ENCODE peak calls at places on chromosomes 11 and 22, in seven cellular contexts. One of them, this sample, is unnamed.

GRCh38 chr22:23501708-23502107 is 78.4 kb downstream of the IGLL1 start:
- DNase-seq in GM12878: no peak
- DNase-seq in H1: no peak
- DNase-seq in HCT116: no peak
- DNase-seq in HepG2: no peak
- DNase-seq in K562: no peak
- DNase-seq in SK-N-SH: peak
- DNase-seq in this sample: no peak

GRCh38 chr11:68314886-68315580 is 2.6 kb downstream of the LRP5 start:
- DNase-seq in HCT116: peak
- DNase-seq in GM12878: no peak
- DNase-seq in H1: no peak
- DNase-seq in K562: peak
- DNase-seq in SK-N-SH: peak
- DNase-seq in HepG2: peak
- DNase-seq in this sample: peak

GRCh38 chr22:26401726-26402125 is 27.3 kb upstream of the ASPHD2 start:
- DNase-seq in HCT116: peak
- DNase-seq in H1: no peak
- DNase-seq in GM12878: no peak
- DNase-seq in HepG2: no peak
- DNase-seq in SK-N-SH: no peak
- DNase-seq in K562: peak
- DNase-seq in this sample: no peak

GRCh38 chr11:28628412-28628811 is 520.2 kb downstream of the METTL15 start:
- DNase-seq in K562: no peak
- DNase-seq in GM12878: no peak
- DNase-seq in HepG2: no peak
- DNase-seq in HCT116: no peak
- DNase-seq in H1: no peak
- DNase-seq in SK-N-SH: no peak
- DNase-seq in this sample: no peak

GRCh38 chr22:26139320-26139719 is 29.9 kb upstream of the SEZ6L start:
- DNase-seq in K562: no peak
- DNase-seq in GM12878: no peak
- DNase-seq in HepG2: no peak
- DNase-seq in SK-N-SH: peak
- DNase-seq in HCT116: no peak
- DNase-seq in H1: no peak
- DNase-seq in this sample: no peak

GRCh38 chr11:117796456-117797428 is at the start of gene DSCAML1:
- DNase-seq in K562: peak
- DNase-seq in SK-N-SH: peak
- DNase-seq in GM12878: no peak
- DNase-seq in H1: peak
- DNase-seq in HCT116: no peak
- DNase-seq in HepG2: no peak
- DNase-seq in this sample: peak

GRCh38 chr11:35553831-35554230 is 28.4 kb upstream of the PAMR1 start:
- DNase-seq in H1: no peak
- DNase-seq in K562: no peak
- DNase-seq in GM12878: no peak
- DNase-seq in SK-N-SH: no peak
- DNase-seq in HCT116: no peak
- DNase-seq in HepG2: no peak
- DNase-seq in this sample: peak

GRCh38 chr11:109338131-109338530 is 83.9 kb upstream of the C11orf87 start:
- DNase-seq in HepG2: no peak
- DNase-seq in HCT116: no peak
- DNase-seq in K562: no peak
- DNase-seq in GM12878: no peak
- DNase-seq in SK-N-SH: no peak
- DNase-seq in H1: no peak
- DNase-seq in this sample: no peak

GRCh38 chr11:59262419-59262818 is 49.7 kb upstream of the MPEG1 start:
- DNase-seq in H1: no peak
- DNase-seq in SK-N-SH: no peak
- DNase-seq in HCT116: no peak
- DNase-seq in HepG2: no peak
- DNase-seq in GM12878: no peak
- DNase-seq in K562: no peak
- DNase-seq in this sample: no peak

GRCh38 chr22:26642465-26643367 is 14.7 kb upstream of the MIAT start:
- DNase-seq in HepG2: no peak
- DNase-seq in H1: peak
- DNase-seq in HCT116: no peak
- DNase-seq in GM12878: no peak
- DNase-seq in SK-N-SH: no peak
- DNase-seq in K562: peak
- DNase-seq in this sample: no peak

GRCh38 chr11:71307811-71308645 is 55.7 kb upstream of the SHANK2 start:
- DNase-seq in K562: no peak
- DNase-seq in H1: peak
- DNase-seq in GM12878: no peak
- DNase-seq in HCT116: no peak
- DNase-seq in HepG2: no peak
- DNase-seq in SK-N-SH: no peak
- DNase-seq in this sample: no peak

GRCh38 chr11:47773882-47774281 is 6.7 kb upstream of the FNBP4 start:
- DNase-seq in SK-N-SH: no peak
- DNase-seq in HCT116: no peak
- DNase-seq in K562: no peak
- DNase-seq in HepG2: no peak
- DNase-seq in H1: no peak
- DNase-seq in GM12878: no peak
- DNase-seq in this sample: no peak

GRCh38 chr11:107799245-107799859 is 59.2 kb downstream of the SLC35F2 start:
- DNase-seq in GM12878: peak
- DNase-seq in SK-N-SH: peak
- DNase-seq in HepG2: peak
- DNase-seq in HCT116: peak
- DNase-seq in K562: peak
- DNase-seq in H1: peak
- DNase-seq in this sample: peak

GRCh38 chr22:36379593-36380361 is 8.0 kb downstream of the MYH9 start:
- DNase-seq in HCT116: no peak
- DNase-seq in GM12878: no peak
- DNase-seq in HepG2: no peak
- DNase-seq in SK-N-SH: no peak
- DNase-seq in H1: no peak
- DNase-seq in K562: no peak
- DNase-seq in this sample: no peak

GRCh38 chr22:21996175-21996574 is 13.6 kb upstream of the TOP3B start:
- DNase-seq in HepG2: no peak
- DNase-seq in SK-N-SH: no peak
- DNase-seq in HCT116: no peak
- DNase-seq in GM12878: no peak
- DNase-seq in K562: no peak
- DNase-seq in H1: no peak
- DNase-seq in this sample: no peak

GRCh38 chr22:21998595-21999247 is 16.1 kb upstream of the TOP3B start:
- DNase-seq in K562: no peak
- DNase-seq in H1: no peak
- DNase-seq in HCT116: no peak
- DNase-seq in SK-N-SH: no peak
- DNase-seq in GM12878: no peak
- DNase-seq in HepG2: no peak
- DNase-seq in this sample: no peak

GRCh38 chr22:21992593-21993237 is 10.1 kb upstream of the TOP3B start:
- DNase-seq in H1: no peak
- DNase-seq in K562: peak
- DNase-seq in HepG2: no peak
- DNase-seq in HCT116: no peak
- DNase-seq in GM12878: no peak
- DNase-seq in SK-N-SH: no peak
- DNase-seq in this sample: no peak

GRCh38 chr22:21994881-21995444 is 12.4 kb upstream of the TOP3B start:
- DNase-seq in K562: no peak
- DNase-seq in HepG2: no peak
- DNase-seq in HCT116: no peak
- DNase-seq in SK-N-SH: no peak
- DNase-seq in H1: no peak
- DNase-seq in GM12878: no peak
- DNase-seq in this sample: no peak

DNA sequence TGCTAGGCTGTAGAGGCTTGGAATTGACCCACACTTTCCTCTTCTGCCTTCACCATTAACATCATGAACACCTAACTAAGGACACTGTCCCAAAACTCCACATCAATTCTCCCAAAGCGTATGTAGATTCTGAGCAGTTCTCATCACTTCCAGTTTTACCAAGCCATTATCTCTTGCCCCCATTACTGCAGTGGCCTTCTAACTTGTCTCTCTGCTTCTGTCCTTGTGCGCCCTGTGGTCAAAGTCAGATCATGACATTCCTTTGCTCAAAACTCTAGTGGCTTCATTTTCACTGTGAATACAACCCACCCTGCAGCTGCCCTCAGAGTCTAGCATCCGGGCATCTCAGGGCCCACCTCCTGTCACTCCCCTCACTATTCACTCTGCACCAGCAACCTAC is 13.1 kb upstream of the TOP3B start:
- DNase-seq in H1: no peak
- DNase-seq in SK-N-SH: no peak
- DNase-seq in K562: no peak
- DNase-seq in HCT116: no peak
- DNase-seq in HepG2: no peak
- DNase-seq in GM12878: no peak
- DNase-seq in this sample: no peak
- TF ChIP-seq JUND in H1: no peak
- TF ChIP-seq JUND in SK-N-SH: no peak
- TF ChIP-seq JUND in K562: no peak
- TF ChIP-seq JUND in HCT116: no peak
- TF ChIP-seq JUND in HepG2: no peak
- TF ChIP-seq JUND in GM12878: no peak
- TF ChIP-seq JUND in this sample: no peak

GRCh38 chr11:93033093-93033492 is 63.6 kb downstream of the MTNR1B start:
- DNase-seq in SK-N-SH: no peak
- DNase-seq in H1: no peak
- DNase-seq in HepG2: no peak
- DNase-seq in HCT116: no peak
- DNase-seq in K562: no peak
- DNase-seq in GM12878: no peak
- DNase-seq in this sample: no peak

GRCh38 chr11:93034031-93034430 is 64.6 kb downstream of the MTNR1B start:
- DNase-seq in HepG2: peak
- DNase-seq in HCT116: no peak
- DNase-seq in SK-N-SH: no peak
- DNase-seq in H1: no peak
- DNase-seq in K562: no peak
- DNase-seq in GM12878: no peak
- DNase-seq in this sample: peak

GRCh38 chr11:93032580-93032979 is 63.1 kb downstream of the MTNR1B start:
- DNase-seq in HCT116: no peak
- DNase-seq in GM12878: no peak
- DNase-seq in SK-N-SH: no peak
- DNase-seq in H1: no peak
- DNase-seq in HepG2: no peak
- DNase-seq in K562: no peak
- DNase-seq in this sample: no peak

GRCh38 chr11:93028959-93029536 is 59.6 kb downstream of the MTNR1B start:
- DNase-seq in HepG2: no peak
- DNase-seq in K562: no peak
- DNase-seq in SK-N-SH: no peak
- DNase-seq in HCT116: no peak
- DNase-seq in GM12878: no peak
- DNase-seq in H1: no peak
- DNase-seq in this sample: no peak

DNA sequence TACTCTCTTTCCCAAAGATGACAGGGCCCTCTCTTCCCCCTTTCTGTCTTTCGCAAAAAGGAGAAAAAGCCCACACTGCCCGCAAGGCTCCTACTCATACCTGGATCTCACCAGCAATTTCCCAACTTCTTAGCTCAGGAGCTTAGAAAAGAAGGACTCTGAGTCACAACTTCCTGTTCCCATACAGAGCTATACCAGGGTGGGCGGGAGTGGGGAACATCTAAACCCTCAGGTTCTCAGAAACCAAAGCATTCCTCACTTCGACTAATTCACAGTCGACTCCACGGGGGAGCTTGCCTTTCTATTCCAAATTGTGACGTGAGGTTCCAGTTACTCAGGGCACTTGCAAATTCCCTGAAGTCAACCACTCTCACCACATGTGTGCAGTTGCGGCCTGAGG is 61.9 kb downstream of the MTNR1B start:
- DNase-seq in H1: no peak
- DNase-seq in GM12878: no peak
- DNase-seq in K562: no peak
- DNase-seq in HepG2: no peak
- DNase-seq in SK-N-SH: no peak
- DNase-seq in HCT116: no peak
- DNase-seq in this sample: no peak
- TF ChIP-seq JUND in H1: no peak
- TF ChIP-seq JUND in GM12878: no peak
- TF ChIP-seq JUND in K562: no peak
- TF ChIP-seq JUND in HepG2: no peak
- TF ChIP-seq JUND in SK-N-SH: no peak
- TF ChIP-seq JUND in HCT116: no peak
- TF ChIP-seq JUND in this sample: no peak

DNA sequence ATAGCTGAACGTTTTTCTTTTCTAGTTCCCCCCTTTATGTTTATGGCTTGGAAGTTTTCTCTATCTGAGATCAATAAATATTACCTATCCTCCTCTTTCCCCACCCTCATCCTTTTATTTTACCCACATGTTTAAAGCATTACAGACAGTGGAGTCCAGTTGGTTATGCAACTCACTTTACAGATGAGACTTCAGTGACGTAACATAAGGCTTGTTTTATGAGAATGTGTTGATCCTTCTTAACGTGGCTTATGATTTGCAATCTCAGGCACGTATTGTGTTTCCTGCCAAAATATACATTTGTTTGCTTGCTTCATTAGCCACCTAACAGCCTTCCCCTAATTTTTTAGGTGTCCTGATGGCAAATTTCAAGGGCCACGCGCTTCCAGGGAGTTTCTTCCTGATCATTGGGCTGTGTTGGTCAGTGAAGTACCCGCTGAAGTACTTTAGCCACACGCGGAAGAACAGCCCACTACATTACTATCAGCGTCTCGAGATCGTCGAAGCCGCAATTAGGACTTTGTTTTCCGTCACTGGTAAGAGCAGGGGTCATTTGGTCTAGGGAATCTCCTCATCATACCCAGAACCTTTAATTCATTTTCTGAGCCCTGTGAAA is 36.6 kb downstream of the TMEM45B start:
- DNase-seq in GM12878: no peak
- DNase-seq in K562: no peak
- DNase-seq in HCT116: no peak
- DNase-seq in HepG2: no peak
- DNase-seq in H1: no peak
- DNase-seq in SK-N-SH: no peak
- DNase-seq in this sample: no peak
- TF ChIP-seq JUND in GM12878: no peak
- TF ChIP-seq JUND in K562: no peak
- TF ChIP-seq JUND in HCT116: no peak
- TF ChIP-seq JUND in HepG2: no peak
- TF ChIP-seq JUND in H1: no peak
- TF ChIP-seq JUND in SK-N-SH: no peak
- TF ChIP-seq JUND in this sample: peak

DNA sequence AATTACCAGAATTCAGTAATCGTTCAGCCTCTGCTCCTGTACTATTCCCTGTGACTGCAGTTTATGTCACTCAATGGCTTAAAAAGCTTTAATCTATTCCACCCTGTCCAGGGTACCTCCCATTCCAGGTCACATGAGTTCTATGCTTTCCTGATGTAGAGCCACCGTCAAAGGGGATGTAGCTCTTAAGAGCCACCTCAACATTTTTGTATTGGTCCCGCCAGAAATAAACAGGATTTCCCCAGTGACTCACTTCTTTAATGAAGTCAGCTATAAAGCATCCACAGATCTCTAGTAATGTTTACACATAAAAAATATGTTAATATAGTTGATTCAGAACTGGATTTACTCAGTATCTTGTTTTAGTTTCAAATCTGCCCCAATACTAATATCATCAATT is 1.3 kb upstream of the OR8D1 start:
- DNase-seq in H1: no peak
- DNase-seq in GM12878: no peak
- DNase-seq in SK-N-SH: no peak
- DNase-seq in HCT116: no peak
- DNase-seq in HepG2: no peak
- DNase-seq in K562: no peak
- DNase-seq in this sample: no peak
- TF ChIP-seq JUND in H1: no peak
- TF ChIP-seq JUND in GM12878: no peak
- TF ChIP-seq JUND in SK-N-SH: no peak
- TF ChIP-seq JUND in HCT116: no peak
- TF ChIP-seq JUND in HepG2: no peak
- TF ChIP-seq JUND in K562: no peak
- TF ChIP-seq JUND in this sample: no peak

This sample was measured in T47D.